ENCODE peak calls at places on chromosomes 1 and 21, in five cellular contexts. N is HTR-8/SVneo; X is aorta; U is stimulated activated CD4-positive, alpha-beta T cell treated with anti-CD3 and anti-CD28 coated beads, Interleukin-15, amount 100 ng/mL, for 1 hour; C is kidney epithelial cell. L is an unnamed sample.

GRCh38 chr1:24898152-24898908 is 31.7 kb downstream of the RUNX3 start:
- DNase-seq in C (no peak), U (no peak), X (peak), N (peak), L (peak)

GRCh38 chr1:9343269-9343668 is 50.6 kb downstream of the SPSB1 start:
- DNase-seq in N (no peak), U (no peak), C (no peak), X (no peak), L (no peak)

GRCh38 chr1:76546354-76546933 is 320.8 kb upstream of the ST6GALNAC5 start:
- DNase-seq in N (no peak), X (no peak), U (no peak), C (no peak), L (peak)

GRCh38 chr1:233242827-233243483 is 52.6 kb downstream of the PCNX2 start:
- DNase-seq in C (no peak), U (no peak), X (no peak), N (no peak), L (no peak)

GRCh38 chr21:42677339-42678117 is 24.1 kb downstream of the PDE9A start:
- DNase-seq in C (peak), X (peak), N (peak), U (no peak), L (no peak)

GRCh38 chr1:154959448-154959825 is 2.1 kb downstream of the PYGO2 start:
- DNase-seq in U (no peak), N (no peak), C (no peak), X (peak), L (no peak)

GRCh38 chr1:94926915-94927404 is at the start of gene CNN3:
- DNase-seq in C (no peak), N (peak), U (peak), X (peak), L (peak)

GRCh38 chr1:189567890-189568289 is 909.8 kb downstream of the BRINP3 start:
- DNase-seq in N (no peak), X (no peak), C (no peak), U (no peak), L (no peak)

GRCh38 chr1:168408531-168409242 is 128.0 kb downstream of the TBX19 start:
- DNase-seq in U (peak), N (no peak), X (no peak), C (peak), L (no peak)

GRCh38 chr1:27816921-27817630 is 13.5 kb upstream of the PPP1R8 start:
- DNase-seq in N (no peak), C (no peak), U (no peak), X (no peak), L (no peak)

GRCh38 chr1:7549277-7549676 is 221.8 kb upstream of the VAMP3 start:
- DNase-seq in C (peak), N (peak), X (peak), U (no peak), L (peak)

GRCh38 chr1:186681806-186682205 is 1.6 kb upstream of the PTGS2 start:
- DNase-seq in U (no peak), C (no peak), N (no peak), X (no peak), L (no peak)

GRCh38 chr1:97334454-97334853 is 586.4 kb downstream of the DPYD start:
- DNase-seq in C (peak), N (peak), U (no peak), X (no peak), L (no peak)

GRCh38 chr1:30697977-30698376 is 25.4 kb downstream of the MATN1 start:
- DNase-seq in X (no peak), U (no peak), C (no peak), N (no peak), L (no peak)

GRCh38 chr1:62585481-62586155 is 11.7 kb upstream of the ANGPTL3 start:
- DNase-seq in C (no peak), N (no peak), U (no peak), X (no peak), L (no peak)

GRCh38 chr1:90723561-90724108 is 6.5 kb upstream of the BARHL2 start:
- DNase-seq in X (no peak), U (no peak), C (no peak), N (no peak), L (no peak)

GRCh38 chr1:53893999-53894636 is at the start of gene DIO1:
- DNase-seq in C (no peak), N (no peak), X (no peak), U (no peak), L (no peak)

L was measured in breast epithelium.